ENCODE peak calls at places on chromosome 17, in five cellular contexts. C is AG10803, H is brain microvascular endothelial cell, U is fibroblast of pulmonary artery, I is colonic mucosa. E is an unnamed sample.

GRCh38 chr17:37787055-37787720 is 42.3 kb upstream of the HNF1B start:
- DNase-seq in C (peak), H (no peak), U (peak), I (peak), E (peak)

GRCh38 chr17:67779098-67779672 is 46.1 kb upstream of the BPTF start:
- DNase-seq in C (peak), H (peak), U (peak), I (peak), E (peak)

GRCh38 chr17:21288581-21289017 is 4.1 kb downstream of the MAP2K3 start:
- DNase-seq in C (no peak), H (no peak), U (no peak), I (no peak), E (no peak)

GRCh38 chr17:71107136-71107535 is 937.8 kb downstream of the KCNJ2 start:
- DNase-seq in C (peak), H (no peak), U (no peak), I (no peak), E (no peak)

GRCh38 chr17:73293480-73293911 is 18.3 kb downstream of the CDC42EP4 start:
- DNase-seq in C (peak), H (peak), U (peak), I (no peak), E (peak)

GRCh38 chr17:6755281-6755680 is 565 bp upstream of the XAF1 start:
- DNase-seq in C (peak), H (no peak), U (peak), I (peak), E (no peak)

GRCh38 chr17:8696456-8696855 is 48.2 kb downstream of the CCDC42 start:
- DNase-seq in C (no peak), H (no peak), U (no peak), I (no peak), E (no peak)

GRCh38 chr17:30251931-30252330 is 16.4 kb upstream of the SLC6A4 start:
- DNase-seq in C (no peak), H (no peak), U (no peak), I (no peak), E (no peak)

GRCh38 chr17:72765357-72766153 is 326.9 kb downstream of the SLC39A11 start:
- DNase-seq in C (no peak), H (no peak), U (no peak), I (no peak), E (no peak)

GRCh38 chr17:6596511-6596910 is 40.2 kb upstream of the PITPNM3 start:
- DNase-seq in C (no peak), H (no peak), U (no peak), I (no peak), E (no peak)

GRCh38 chr17:67066717-67067116 is 22.4 kb downstream of the CACNG1 start:
- DNase-seq in C (no peak), H (no peak), U (no peak), I (no peak), E (no peak)

GRCh38 chr17:59767176-59767575 is 59.7 kb downstream of the VMP1 start:
- DNase-seq in C (no peak), H (no peak), U (peak), I (no peak), E (no peak)

GRCh38 chr17:71247455-71248015 is 873.3 kb upstream of the SOX9 start:
- DNase-seq in C (peak), H (no peak), U (no peak), I (no peak), E (no peak)

GRCh38 chr17:31750578-31750977 is 108.5 kb downstream of the COPRS start:
- DNase-seq in C (no peak), H (no peak), U (no peak), I (no peak), E (no peak)
- TF ChIP-seq CTCF in C (no peak), H (no peak), U (no peak), I (no peak), E (no peak)

DNA sequence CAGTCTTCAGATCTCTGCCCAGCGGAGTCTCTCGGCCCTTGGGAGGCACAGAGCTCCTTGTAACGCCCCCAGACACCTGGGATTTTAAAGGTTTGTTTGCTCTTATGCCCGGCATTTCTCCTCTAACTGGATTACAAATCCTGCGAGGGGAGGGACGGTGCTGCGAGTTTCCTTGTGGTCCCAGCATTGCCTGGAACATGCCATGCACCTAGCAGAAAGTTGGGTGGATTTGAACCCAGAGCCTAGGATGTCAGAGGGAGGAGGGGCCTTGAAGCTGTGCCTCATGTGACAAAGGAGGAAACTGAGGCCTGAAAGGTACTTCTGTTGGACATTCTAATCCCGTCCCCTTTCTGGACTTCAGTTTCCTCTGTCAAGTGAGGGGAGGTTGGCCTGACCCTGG is 30.7 kb downstream of the MRC2 start:
- DNase-seq in C (no peak), H (no peak), U (no peak), I (no peak), E (no peak)
- TF ChIP-seq CTCF in C (no peak), H (no peak), U (no peak), I (no peak), E (no peak)

DNA sequence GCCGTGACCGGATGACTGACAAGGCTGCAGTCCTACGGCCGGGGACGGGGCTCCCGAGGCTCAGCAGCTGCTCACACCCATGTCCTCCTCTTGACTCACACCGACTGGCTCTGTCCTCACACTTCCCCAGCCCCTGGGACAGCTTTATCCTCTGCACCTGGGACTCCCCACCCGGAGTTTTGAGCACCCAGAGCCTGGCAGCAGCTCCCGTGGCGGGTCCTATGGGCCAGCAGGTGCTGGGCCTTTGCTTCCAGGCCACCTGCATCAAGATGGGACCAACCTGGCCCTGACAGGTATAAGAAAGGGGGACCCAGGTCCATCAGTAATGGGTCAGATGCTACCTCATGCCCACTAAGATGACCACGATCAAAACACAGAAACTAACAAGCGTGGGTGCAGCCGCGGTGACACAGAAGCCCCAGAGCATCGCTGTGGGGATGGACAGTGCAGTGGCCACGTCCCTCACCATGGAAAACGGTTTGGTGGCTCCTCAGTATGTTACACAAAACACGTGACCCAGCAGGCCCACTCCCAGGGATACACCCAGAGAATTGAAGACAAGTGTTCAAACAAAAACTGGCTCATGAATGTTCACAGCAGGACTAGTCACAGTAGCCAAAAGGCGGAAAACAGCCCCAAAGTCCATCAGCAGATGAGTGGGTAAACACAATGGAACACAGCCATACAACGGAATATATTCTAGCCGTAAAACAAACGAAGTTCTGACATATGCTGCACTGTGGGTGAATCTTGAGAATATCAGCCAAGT is 3.3 kb upstream of the NOTUM start:
- DNase-seq in C (no peak), H (no peak), U (no peak), I (no peak), E (no peak)
- TF ChIP-seq CTCF in C (no peak), H (no peak), U (no peak), I (no peak), E (no peak)

DNA sequence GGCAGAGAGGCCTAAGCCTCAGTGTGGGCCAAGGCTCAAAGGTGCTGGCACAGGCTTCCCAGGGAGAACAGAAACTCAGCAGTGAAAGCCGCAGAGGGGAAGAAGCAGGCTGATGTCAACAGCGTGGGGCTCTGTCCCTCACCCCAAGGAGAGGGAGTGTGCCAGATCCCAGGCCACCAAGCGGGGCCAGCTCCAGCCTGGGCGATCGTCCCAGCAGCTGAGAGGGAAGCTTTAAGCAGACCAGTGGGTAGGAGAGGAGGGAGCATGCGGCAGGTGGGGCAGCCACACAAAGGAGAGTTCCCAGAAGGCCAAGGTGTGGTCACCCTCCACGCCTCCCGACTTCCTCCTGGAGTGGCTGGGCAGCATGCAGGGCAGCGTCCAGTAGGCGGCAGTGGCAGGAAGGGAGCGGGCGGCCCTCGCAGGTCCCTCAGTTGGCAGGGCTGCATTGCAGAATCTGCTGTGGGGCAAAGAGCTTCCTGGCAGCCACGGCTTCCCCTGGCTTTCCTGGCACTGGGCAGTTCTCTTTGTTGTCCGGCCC is 6.0 kb downstream of the SYNGR2 start:
- DNase-seq in C (no peak), H (no peak), U (no peak), I (peak), E (peak)
- TF ChIP-seq CTCF in C (no peak), H (no peak), U (no peak), I (peak), E (no peak)

GRCh38 chr17:41624208-41625101 is at the start of gene KRT17:
- DNase-seq in C (no peak), H (no peak), U (no peak), I (no peak), E (peak)
- TF ChIP-seq CTCF in C (no peak), H (no peak), U (no peak), I (no peak), E (peak)